ENCODE peak calls at places on chromosomes 11 and 22, in six cellular contexts. T is H1, F is A549, M is K562, E is endothelial cell of umbilical vein, A is HepG2. Z is an unnamed sample.
A peak's percentile ranks its signal among the peaks of the same experiment; 100 is the strongest.

GRCh38 chr22:33142282-33142681 is 84.1 kb upstream of the SYN3 start:
- DNase-seq in F (no peak), M (no peak), A (no peak), T (no peak), E (no peak), Z (no peak)

GRCh38 chr11:13831707-13832106 is 130.8 kb upstream of the SPON1 start:
- DNase-seq in M (no peak), T (no peak), E (no peak), A (no peak), F (no peak), Z (no peak)

GRCh38 chr22:19886605-19887250 is 32.1 kb upstream of the GNB1L start:
- DNase-seq in A (no peak), T (no peak), E (peak; percentile 78), F (no peak), M (no peak), Z (peak; percentile 9)

GRCh38 chr11:77775941-77776340 is 44.6 kb downstream of the RSF1 start:
- DNase-seq in T (no peak), E (no peak), M (no peak), F (no peak), A (no peak), Z (no peak)

GRCh38 chr22:46297151-46297819 is 615 bp downstream of the GTSE1 start:
- DNase-seq in F (no peak), E (peak; percentile 46), A (peak; percentile 11), M (peak; percentile 26), T (no peak), Z (peak; percentile 45)

GRCh38 chr11:37755526-37755925 is 1157.5 kb upstream of the RAG2 start:
- DNase-seq in M (no peak), A (no peak), E (no peak), T (no peak), F (no peak), Z (no peak)

GRCh38 chr11:60242607-60243292 is at the start of gene MS4A4E:
- DNase-seq in A (no peak), T (no peak), E (no peak), M (no peak), F (no peak), Z (no peak)

GRCh38 chr11:12008790-12009616 is 577 bp upstream of the DKK3 start:
- DNase-seq in M (peak; percentile 72), F (peak; percentile 38), A (no peak), T (no peak), E (peak; percentile 69), Z (peak; percentile 81)

GRCh38 chr11:118636569-118637290 is 29.3 kb downstream of the PHLDB1 start:
- DNase-seq in E (no peak), F (no peak), A (no peak), T (no peak), M (no peak), Z (no peak)

GRCh38 chr22:44181912-44182590 is 1.3 kb downstream of the PARVG start:
- DNase-seq in T (no peak), A (no peak), E (no peak), M (no peak), F (no peak), Z (no peak)

GRCh38 chr11:45030778-45031177 is 80.1 kb upstream of the TP53I11 start:
- DNase-seq in A (no peak), F (no peak), T (no peak), M (no peak), E (no peak), Z (no peak)

GRCh38 chr11:912266-912665 is 1.7 kb upstream of the CHID1 start:
- DNase-seq in M (no peak), E (no peak), T (no peak), A (no peak), F (no peak), Z (no peak)

GRCh38 chr11:7672960-7673723 is at the start of gene CYB5R2:
- DNase-seq in F (peak; percentile 38), M (peak; percentile 60), T (no peak), E (peak; percentile 15), A (no peak), Z (peak; percentile 76)

GRCh38 chr11:119907934-119908760 is 179.1 kb upstream of the NECTIN1 start:
- DNase-seq in A (no peak), F (no peak), T (no peak), M (no peak), E (no peak), Z (no peak)

GRCh38 chr11:109421981-109422590 is at the start of gene C11orf87:
- DNase-seq in E (no peak), A (no peak), T (peak; percentile 23), M (no peak), F (no peak), Z (peak; percentile 72)

GRCh38 chr22:46593211-46593676 is 26.9 kb upstream of the GRAMD4 start:
- DNase-seq in F (no peak), M (no peak), E (no peak), T (no peak), A (no peak), Z (no peak)

GRCh38 chr22:21951931-21952465 is 650 bp downstream of the PPM1F start:
- DNase-seq in A (no peak), E (peak; percentile 51), M (peak; percentile 78), T (no peak), F (no peak), Z (peak; percentile 62)

GRCh38 chr22:19871023-19871844 is 16.6 kb upstream of the GNB1L start:
- DNase-seq in T (no peak), E (no peak), A (no peak), M (no peak), F (no peak), Z (peak; percentile 7)

GRCh38 chr11:20840341-20840740 is 171.0 kb downstream of the NELL1 start:
- DNase-seq in T (no peak), E (no peak), F (no peak), M (no peak), A (no peak), Z (no peak)

GRCh38 chr11:10645212-10645795 is 48.3 kb downstream of the IRAG1 start:
- DNase-seq in T (no peak), E (peak; percentile 35), F (no peak), M (no peak), A (no peak), Z (no peak)

GRCh38 chr11:15006139-15006759 is 34.1 kb upstream of the CALCA start:
- DNase-seq in F (peak; percentile 56), A (peak; percentile 46), T (no peak), E (peak; percentile 42), M (peak; percentile 39), Z (no peak)

GRCh38 chr22:39220450-39220849 is 24.3 kb downstream of the PDGFB start:
- DNase-seq in T (no peak), A (no peak), E (no peak), F (no peak), M (no peak), Z (no peak)

GRCh38 chr22:45192701-45193187 is 29.0 kb downstream of the NUP50 start:
- DNase-seq in A (peak; percentile 63), E (no peak), M (peak; percentile 69), F (no peak), T (no peak), Z (peak; percentile 48)

GRCh38 chr11:17954395-17955252 is 58.2 kb downstream of the SERGEF start:
- DNase-seq in E (no peak), A (no peak), F (no peak), T (no peak), M (no peak), Z (no peak)

DNA sequence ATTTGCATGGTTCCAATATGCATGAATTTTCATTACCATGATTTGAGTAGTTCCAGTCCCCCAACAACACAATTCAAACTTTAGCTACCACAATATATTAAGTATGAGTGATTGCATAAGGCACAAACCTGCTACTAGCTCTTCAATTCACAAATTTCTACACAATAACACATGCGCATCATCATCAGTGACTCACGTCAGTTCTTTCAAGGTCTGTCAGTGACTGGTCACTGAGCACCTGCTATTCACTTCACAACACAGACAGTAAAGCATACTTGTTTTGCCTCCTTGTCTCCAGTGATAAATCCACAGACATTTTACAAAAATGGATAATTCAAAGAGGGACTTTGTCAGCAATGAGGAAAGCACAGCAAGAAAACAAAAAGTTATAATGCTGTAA is 435.1 kb upstream of the CCDC90B start:
- DNase-seq in E (no peak), T (no peak), A (no peak), M (no peak), F (no peak), Z (no peak)
- TF ChIP-seq JUN in E (no peak), T (no peak), A (no peak), M (no peak), F (no peak), Z (no peak)

GRCh38 chr11:103649401-103649895 is 387.0 kb upstream of the DDI1 start:
- DNase-seq in E (no peak), M (no peak), A (no peak), T (no peak), F (no peak), Z (no peak)

GRCh38 chr11:103648670-103649400 is 387.6 kb upstream of the DDI1 start:
- DNase-seq in A (no peak), F (no peak), E (no peak), M (no peak), T (no peak), Z (no peak)

GRCh38 chr11:103651341-103651998 is 385.0 kb upstream of the DDI1 start:
- DNase-seq in A (no peak), E (no peak), F (no peak), T (no peak), M (no peak), Z (no peak)

GRCh38 chr11:103650330-103650729 is 386.1 kb upstream of the DDI1 start:
- DNase-seq in T (no peak), E (no peak), M (no peak), A (no peak), F (no peak), Z (no peak)

GRCh38 chr11:103652013-103652412 is 384.4 kb upstream of the DDI1 start:
- DNase-seq in M (no peak), A (no peak), E (peak; percentile 46), T (no peak), F (no peak), Z (no peak)
- TF ChIP-seq JUN in M (no peak), A (no peak), E (peak; percentile 3), T (no peak), F (no peak), Z (no peak)

DNA sequence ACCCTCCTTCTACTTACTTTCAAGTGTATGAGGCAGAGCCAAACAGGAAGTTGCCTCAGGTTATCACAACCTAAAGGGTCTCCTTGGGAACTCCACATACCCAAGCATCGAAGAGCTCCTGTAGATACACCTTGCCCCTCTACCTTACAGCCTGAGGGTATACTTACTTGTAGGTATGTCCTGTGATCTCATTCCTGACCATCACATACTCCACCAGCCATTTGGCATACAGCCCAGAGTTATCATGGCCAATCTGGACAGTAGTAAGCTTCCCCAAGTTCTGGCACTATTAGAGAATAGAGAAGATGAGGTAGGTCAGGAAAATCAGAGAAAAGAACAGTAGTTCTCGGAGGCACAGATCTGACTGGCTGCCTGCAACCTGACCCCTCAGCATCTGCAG is 53.4 kb upstream of the SCUBE2 start:
- DNase-seq in T (no peak), A (no peak), M (no peak), E (no peak), F (no peak), Z (no peak)
- TF ChIP-seq JUN in T (no peak), A (no peak), M (no peak), E (no peak), F (no peak), Z (no peak)

DNA sequence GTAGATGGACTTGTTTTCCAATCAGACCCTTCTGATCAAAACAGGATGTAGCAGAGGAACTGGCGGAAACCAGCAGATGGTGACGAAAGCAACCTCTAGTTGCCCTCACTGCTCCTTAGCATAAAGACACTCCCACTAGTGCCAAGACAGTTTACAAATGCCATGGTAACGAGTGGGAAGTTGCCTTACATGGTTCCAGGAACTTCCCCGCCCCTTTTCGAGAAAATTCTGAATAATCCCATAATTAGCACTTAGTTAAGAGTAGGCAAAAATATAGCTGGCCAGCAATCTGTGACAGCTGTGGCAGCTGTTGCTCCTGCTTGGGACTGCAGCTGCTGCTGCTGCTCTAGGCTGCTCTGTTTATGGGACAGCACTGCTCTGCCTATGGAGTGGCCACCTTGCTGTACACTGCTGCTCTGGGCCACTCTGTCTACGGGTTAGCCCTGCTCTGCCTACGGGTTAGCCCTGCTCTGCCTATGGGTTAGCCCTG is 33.4 kb upstream of the SORL1 start:
- DNase-seq in E (no peak), F (no peak), T (no peak), M (no peak), A (no peak), Z (no peak)
- TF ChIP-seq JUN in E (no peak), F (no peak), T (no peak), M (no peak), A (no peak), Z (no peak)

Z was measured in WTC11.